ENCODE peak calls at places on chromosomes 6 and 20, in four cellular contexts. M, J, D and L are unnamed samples.
A peak's percentile ranks its signal among the peaks of the same experiment; 100 is the strongest.

GRCh38 chr20:7503501-7503900 is 436.8 kb downstream of the HAO1 start:
- DNase-seq in M (no peak), J (no peak), D (no peak), L (no peak)

GRCh38 chr20:32808438-32808837 is 11.3 kb upstream of the MAPRE1 start:
- DNase-seq in M (no peak), J (no peak), D (no peak), L (no peak)

GRCh38 chr6:45609141-45609638 is 231.5 kb upstream of the SUPT3H start:
- DNase-seq in M (peak; percentile 59), J (no peak), D (no peak), L (no peak)

GRCh38 chr6:49978332-49979226 is 9.2 kb upstream of the DEFB113 start:
- DNase-seq in M (no peak), J (no peak), D (no peak), L (no peak)

GRCh38 chr20:56359212-56360132 is 698 bp downstream of the FAM210B start:
- DNase-seq in M (peak; percentile 78), J (peak; percentile 83), D (peak; percentile 47), L (no peak)

GRCh38 chr20:40565681-40566040 is 123.4 kb downstream of the MAFB start:
- DNase-seq in M (no peak), J (no peak), D (no peak), L (no peak)

GRCh38 chr6:13406781-13407180 is 78.4 kb upstream of the TBC1D7 start:
- DNase-seq in M (no peak), J (no peak), D (no peak), L (no peak)

GRCh38 chr6:170211404-170212025 is 79.4 kb downstream of the DLL1 start:
- DNase-seq in M (no peak), J (no peak), D (peak; percentile 24), L (no peak)

GRCh38 chr20:4136078-4136966 is 121.0 kb upstream of the RNF24 start:
- DNase-seq in M (no peak), J (no peak), D (no peak), L (no peak)

GRCh38 chr6:133407320-133408100 is 166.4 kb downstream of the EYA4 start:
- DNase-seq in M (no peak), J (no peak), D (no peak), L (no peak)

GRCh38 chr6:147117580-147117979 is 86.6 kb upstream of the STXBP5 start:
- DNase-seq in M (no peak), J (no peak), D (no peak), L (no peak)

GRCh38 chr6:51842487-51843469 is 244.6 kb downstream of the PKHD1 start:
- DNase-seq in M (no peak), J (no peak), D (no peak), L (no peak)

GRCh38 chr6:163949367-163949766 is 534.8 kb downstream of the QKI start:
- DNase-seq in M (no peak), J (no peak), D (no peak), L (no peak)

GRCh38 chr6:145544031-145544430 is 191.3 kb downstream of the EPM2A start:
- DNase-seq in M (peak; percentile 57), J (no peak), D (no peak), L (no peak)

DNA sequence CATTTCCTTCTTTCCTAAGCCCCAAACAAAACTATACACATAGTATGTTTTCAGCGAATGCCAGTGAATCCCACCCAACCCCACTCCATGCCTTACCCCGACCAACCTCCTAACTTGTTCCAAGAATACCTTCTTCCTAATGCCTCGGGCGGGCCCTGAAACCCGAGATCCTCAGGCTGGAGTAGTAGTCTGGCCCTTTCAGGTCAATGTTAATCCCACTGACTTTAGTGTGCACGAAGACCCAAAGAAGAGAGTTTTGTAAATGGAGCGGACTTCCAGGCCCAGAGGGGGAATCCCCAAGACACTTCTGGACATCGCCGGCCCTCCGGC is 394 bp downstream of the YIPF3 start:
- DNase-seq in M (no peak), J (no peak), D (no peak), L (no peak)
- TF ChIP-seq CTCF in M (no peak), J (no peak), D (no peak), L (no peak)

DNA sequence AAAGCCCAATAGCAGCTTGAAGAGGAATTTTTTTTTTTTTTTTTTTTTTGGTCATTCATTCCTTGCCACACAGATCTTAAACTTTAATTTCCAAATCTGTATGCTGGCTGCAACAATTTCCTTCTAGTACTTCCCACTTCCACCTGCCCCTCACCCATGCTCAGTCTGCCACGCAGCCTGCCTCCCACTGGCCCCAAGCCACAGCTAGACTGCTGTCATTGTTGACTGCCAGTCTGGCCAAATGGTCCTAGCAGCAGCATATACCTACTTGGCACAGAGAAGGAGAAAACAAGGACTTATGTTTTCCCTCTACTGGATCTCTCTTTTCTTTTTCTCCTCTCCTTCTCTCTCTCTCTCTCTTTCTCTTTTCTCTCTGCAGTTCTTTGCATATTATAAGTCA is 118.3 kb upstream of the HEY2 start:
- DNase-seq in M (no peak), J (no peak), D (no peak), L (no peak)
- TF ChIP-seq CTCF in M (no peak), J (no peak), D (no peak), L (no peak)

GRCh38 chr20:53162251-53162835 is 190.2 kb downstream of the TSHZ2 start:
- DNase-seq in M (no peak), J (no peak), D (no peak), L (no peak)
- TF ChIP-seq CTCF in M (no peak), J (no peak), D (no peak), L (no peak)

GRCh38 chr20:63215101-63216040 is 560 bp downstream of the YTHDF1 start:
- DNase-seq in M (no peak), J (peak; percentile 88), D (peak; percentile 61), L (no peak)
- TF ChIP-seq CTCF in M (peak; percentile 24), J (peak; percentile 8), D (peak; percentile 50), L (no peak)

DNA sequence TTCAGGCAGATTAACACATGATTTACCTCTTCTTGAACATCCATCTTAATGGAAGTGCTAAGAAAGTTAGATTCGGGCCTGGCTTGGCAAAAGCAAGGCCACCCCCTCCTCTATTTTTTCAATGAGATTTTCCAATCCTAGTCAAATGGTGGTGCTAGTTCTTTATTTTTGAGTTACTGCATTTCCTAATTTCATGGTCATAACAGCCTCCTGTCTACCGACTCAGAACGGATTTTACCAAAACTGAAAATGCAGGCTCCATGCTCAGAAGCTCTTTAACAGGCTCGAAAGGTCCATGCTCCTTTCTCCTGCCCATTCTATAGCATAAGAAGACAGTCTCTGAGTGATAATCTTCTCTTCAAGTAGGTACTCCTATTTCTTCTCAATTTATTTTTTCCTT is 117.2 kb upstream of the ESR1 start:
- DNase-seq in M (no peak), J (no peak), D (no peak), L (no peak)
- TF ChIP-seq CTCF in M (no peak), J (no peak), D (no peak), L (no peak)

GRCh38 chr20:58171796-58172425 is 56.5 kb downstream of the ANKRD60 start:
- DNase-seq in M (no peak), J (peak; percentile 20), D (no peak), L (no peak)
- TF ChIP-seq CTCF in M (no peak), J (no peak), D (no peak), L (no peak)

GRCh38 chr20:53420061-53420460 is 173.6 kb downstream of the ZNF217 start:
- DNase-seq in M (no peak), J (no peak), D (no peak), L (no peak)
- TF ChIP-seq CTCF in M (no peak), J (no peak), D (no peak), L (no peak)